ENCODE peak calls at places on chromosome 22, in five cellular contexts. Y is fibroblast of the conjunctiva, N is COLO829, U is spleen, P is LHCN-M2. O is an unnamed sample.

GRCh38 chr22:20615533-20616450 is 108.4 kb downstream of the MED15 start:
- DNase-seq in U (no peak), P (no peak), N (no peak), Y (no peak), O (no peak)

GRCh38 chr22:19533857-19534256 is 9.6 kb upstream of the CLDN5 start:
- DNase-seq in P (no peak), N (no peak), Y (no peak), U (no peak), O (no peak)

GRCh38 chr22:23847991-23848864 is 9.4 kb upstream of the DERL3 start:
- DNase-seq in P (no peak), Y (no peak), U (peak), N (no peak), O (no peak)

GRCh38 chr22:42269407-42270177 is 861 bp downstream of the TCF20 start:
- DNase-seq in N (peak), P (peak), Y (no peak), U (peak), O (peak)

GRCh38 chr22:36037102-36037758 is 8.6 kb upstream of the RBFOX2 start:
- DNase-seq in N (no peak), Y (no peak), U (no peak), P (no peak), O (no peak)

GRCh38 chr22:20602589-20603164 is 95.3 kb downstream of the MED15 start:
- DNase-seq in N (no peak), Y (no peak), U (no peak), P (no peak), O (no peak)

GRCh38 chr22:43164636-43165035 is 13.3 kb downstream of the TSPO start:
- DNase-seq in Y (no peak), U (no peak), P (no peak), N (no peak), O (peak)

GRCh38 chr22:47100019-47100418 is 337.6 kb downstream of the TBC1D22A start:
- DNase-seq in P (no peak), N (no peak), Y (no peak), U (no peak), O (no peak)

GRCh38 chr22:19844423-19845368 is 10.0 kb downstream of the GNB1L start:
- DNase-seq in N (no peak), P (peak), Y (no peak), U (peak), O (peak)

GRCh38 chr22:22394589-22394988 is 114.0 kb downstream of the ZNF280B start:
- DNase-seq in U (peak), P (peak), N (no peak), Y (no peak), O (no peak)

GRCh38 chr22:27656970-27657369 is 144.6 kb downstream of the MN1 start:
- DNase-seq in N (no peak), P (no peak), Y (no peak), U (no peak), O (no peak)

GRCh38 chr22:43421914-43422615 is 10.3 kb downstream of the MPPED1 start:
- DNase-seq in Y (no peak), U (no peak), P (no peak), N (no peak), O (no peak)

GRCh38 chr22:29079218-29079901 is 6.5 kb downstream of the KREMEN1 start:
- DNase-seq in Y (no peak), P (peak), N (no peak), U (no peak), O (no peak)

GRCh38 chr22:20398420-20398819 is 4.5 kb downstream of the ZNF74 start:
- DNase-seq in Y (no peak), P (no peak), N (no peak), U (no peak), O (no peak)

GRCh38 chr22:43501951-43502874 is 90.4 kb downstream of the MPPED1 start:
- DNase-seq in Y (no peak), N (no peak), U (no peak), P (no peak), O (no peak)

GRCh38 chr22:38238519-38239051 is 34.2 kb downstream of the TMEM184B start:
- DNase-seq in P (peak), N (no peak), Y (peak), U (no peak), O (peak)

O was measured in thyroid gland.